ENCODE peak calls at places on chromosomes 4 and X, in nine cellular contexts. S is brain microvascular endothelial cell, X is nephron progenitor cell, J is upper lobe of left lung, N is lower leg skin, D is HFFc6, O is fibroblast of lung, I is neural crest cell, L is astrocyte of the cerebellum. G is an unnamed sample.

GRCh38 chr4:8916914-8917305 is 45.3 kb upstream of the HMX1 start:
- DNase-seq in I (no peak), N (peak; percentile 10), X (no peak), S (no peak), L (no peak), O (no peak), D (no peak), J (no peak), G (no peak)

GRCh38 chrX:118726887-118727685 is at the start of gene IL13RA1:
- DNase-seq in N (peak; percentile 93), D (peak; percentile 62), L (peak; percentile 63), S (peak; percentile 58), O (peak; percentile 76), I (peak; percentile 54), X (peak; percentile 83), J (peak; percentile 87), G (peak; percentile 32)

GRCh38 chrX:105715746-105716145 is 106.6 kb upstream of the NRK start:
- DNase-seq in L (no peak), I (no peak), S (no peak), O (no peak), D (no peak), X (no peak), J (no peak), N (no peak), G (no peak)

GRCh38 chr4:7226993-7227392 is 34.7 kb downstream of the SORCS2 start:
- DNase-seq in D (no peak), I (no peak), O (no peak), S (no peak), N (no peak), X (no peak), L (no peak), J (peak; percentile 87), G (no peak)

GRCh38 chrX:43504394-43504793 is 151.7 kb upstream of the MAOA start:
- DNase-seq in L (no peak), N (no peak), J (no peak), X (no peak), O (no peak), S (no peak), I (no peak), D (no peak), G (no peak)

GRCh38 chr4:56301181-56302076 is 85.9 kb downstream of the AASDH start:
- DNase-seq in J (peak; percentile 56), O (peak; percentile 89), N (peak; percentile 82), L (peak; percentile 89), D (peak; percentile 90), S (peak; percentile 89), I (peak; percentile 78), X (peak; percentile 77), G (no peak)

GRCh38 chr4:153521467-153521866 is 55.3 kb downstream of the TMEM131L start:
- DNase-seq in S (no peak), D (no peak), L (no peak), J (no peak), X (no peak), O (no peak), I (no peak), N (no peak), G (no peak)

GRCh38 chr4:144644368-144645101 is 1.4 kb upstream of the HHIP start:
- DNase-seq in D (no peak), X (no peak), J (no peak), S (no peak), L (no peak), O (no peak), N (no peak), I (no peak), G (no peak)

GRCh38 chrX:67604979-67605703 is 61.3 kb downstream of the AR start:
- DNase-seq in J (no peak), S (peak; percentile 80), N (no peak), L (peak; percentile 81), D (peak; percentile 93), O (peak; percentile 70), X (no peak), I (no peak), G (no peak)

GRCh38 chr4:188986271-188986689 is 847.0 kb downstream of the TRIML1 start:
- DNase-seq in O (peak; percentile 60), I (no peak), L (peak; percentile 19), S (peak; percentile 57), J (no peak), X (no peak), D (peak; percentile 82), N (no peak), G (no peak)

GRCh38 chr4:153233761-153234371 is 29.6 kb downstream of the TRIM2 start:
- DNase-seq in X (no peak), N (peak; percentile 59), D (peak; percentile 95), I (no peak), O (peak; percentile 86), J (no peak), S (no peak), L (peak; percentile 81), G (no peak)

GRCh38 chr4:185304541-185304940 is 91.2 kb downstream of the LRP2BP start:
- DNase-seq in O (no peak), S (no peak), I (no peak), N (no peak), L (no peak), X (no peak), D (no peak), J (peak; percentile 46), G (no peak)

GRCh38 chrX:136130931-136131843 is 16.1 kb upstream of the FHL1 start:
- DNase-seq in S (peak; percentile 79), O (peak; percentile 80), I (no peak), N (no peak), D (peak; percentile 88), J (no peak), L (peak; percentile 81), X (no peak), G (no peak)

GRCh38 chr4:83011779-83012630 is 1.4 kb upstream of the LIN54 start:
- DNase-seq in S (peak; percentile 16), N (peak; percentile 88), X (peak; percentile 55), O (peak; percentile 23), L (no peak), J (peak; percentile 48), I (peak; percentile 40), D (peak; percentile 8), G (no peak)

GRCh38 chrX:68018248-68019203 is 414.8 kb downstream of the OPHN1 start:
- DNase-seq in X (peak; percentile 25), S (peak; percentile 18), O (peak; percentile 1), L (no peak), N (no peak), I (peak; percentile 8), J (peak; percentile 22), D (peak; percentile 36), G (no peak)

GRCh38 chr4:7395635-7396034 is 39.1 kb downstream of the PSAPL1 start:
- DNase-seq in S (no peak), X (no peak), D (no peak), L (no peak), N (no peak), I (no peak), J (peak; percentile 10), O (no peak), G (no peak)

GRCh38 chr4:148618856-148619255 is 176.6 kb upstream of the NR3C2 start:
- DNase-seq in L (no peak), S (no peak), I (no peak), J (no peak), N (no peak), X (no peak), D (no peak), O (no peak), G (no peak)

GRCh38 chr4:81754169-81754568 is 282.5 kb upstream of the RASGEF1B start:
- DNase-seq in D (no peak), O (no peak), L (no peak), I (no peak), J (no peak), N (no peak), S (no peak), X (no peak), G (no peak)

GRCh38 chr4:118811008-118811764 is 24.7 kb downstream of the SEC24D start:
- DNase-seq in I (no peak), X (no peak), J (no peak), D (peak; percentile 52), O (peak; percentile 94), L (no peak), S (no peak), N (no peak), G (no peak)

GRCh38 chr4:105715692-105716278 is 7.2 kb downstream of the GSTCD start:
- DNase-seq in N (no peak), S (no peak), X (no peak), L (peak; percentile 13), D (peak; percentile 23), O (peak; percentile 68), I (no peak), J (no peak), G (no peak)
- TF ChIP-seq CTCF in N (no peak), S (peak; percentile 19), X (peak; percentile 23), L (peak; percentile 6), D (peak; percentile 73), O (peak; percentile 27), I (peak; percentile 74), J (peak; percentile 37), G (peak; percentile 29)

DNA sequence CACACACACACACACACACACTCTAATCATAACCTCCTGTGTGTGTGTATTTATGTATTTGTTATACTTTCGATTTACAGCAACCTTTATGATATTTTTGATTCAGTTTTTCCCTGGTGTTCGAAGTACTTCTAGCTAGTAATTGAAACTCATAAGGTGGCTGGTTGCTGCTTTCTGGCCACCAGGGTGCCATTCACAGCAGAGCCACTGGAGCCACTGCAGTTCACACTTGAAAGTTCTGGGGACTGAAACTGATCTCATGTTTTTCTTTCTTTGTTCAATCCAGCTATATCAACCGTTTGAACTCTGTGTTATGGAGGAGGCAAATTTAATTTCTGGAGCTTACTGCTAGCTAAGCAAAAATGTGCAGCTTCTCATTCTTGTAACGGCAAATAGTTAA is 419.4 kb downstream of the ADGRL3 start:
- DNase-seq in D (no peak), N (no peak), O (no peak), X (no peak), I (no peak), L (no peak), S (no peak), J (no peak), G (no peak)
- TF ChIP-seq CTCF in D (no peak), N (no peak), O (peak; percentile 22), X (no peak), I (peak; percentile 49), L (no peak), S (peak; percentile 63), J (no peak), G (no peak)

DNA sequence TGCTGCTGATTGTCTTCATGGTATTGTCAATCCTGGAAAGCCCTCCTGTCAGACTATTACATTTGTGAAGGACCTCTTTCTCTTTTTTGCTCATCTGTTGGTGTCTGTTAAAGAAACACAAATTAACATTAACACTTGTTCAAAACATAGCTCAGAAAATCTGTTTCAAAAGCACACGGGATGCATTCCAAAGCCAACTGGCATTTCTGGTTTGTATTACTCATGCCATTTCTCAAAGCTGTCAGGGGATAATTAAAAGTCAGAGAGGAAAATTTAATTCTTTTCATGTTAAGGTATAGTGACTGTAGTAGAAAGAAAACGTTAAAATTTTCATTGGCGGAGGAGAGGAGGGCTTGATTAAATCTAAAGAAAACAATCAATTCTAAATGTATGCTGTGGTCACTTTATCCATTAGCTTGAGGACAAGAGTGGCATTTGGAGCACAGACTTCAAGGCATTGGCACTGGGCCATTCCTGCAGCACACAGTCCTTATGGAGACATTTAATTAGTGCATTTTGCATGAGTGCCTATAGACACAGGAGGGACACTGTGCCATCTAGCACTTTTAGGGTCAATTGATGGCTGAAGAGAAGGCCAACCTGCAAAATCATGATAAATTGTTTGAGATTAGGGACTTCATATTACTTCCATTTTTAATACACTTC is 21.2 kb upstream of the GLRA2 start:
- DNase-seq in N (no peak), J (no peak), O (no peak), X (no peak), D (no peak), L (no peak), I (no peak), S (no peak), G (no peak)
- TF ChIP-seq CTCF in N (no peak), J (no peak), O (no peak), X (no peak), D (no peak), L (no peak), I (no peak), S (no peak), G (no peak)

GRCh38 chrX:30713061-30713525 is 59.9 kb downstream of the GK start:
- DNase-seq in L (peak; percentile 26), J (peak; percentile 39), I (peak; percentile 60), S (peak; percentile 52), X (peak; percentile 50), N (no peak), D (peak; percentile 55), O (peak; percentile 81), G (no peak)
- TF ChIP-seq CTCF in L (peak; percentile 75), J (peak; percentile 22), I (peak; percentile 87), S (peak; percentile 83), X (peak; percentile 70), N (no peak), D (peak; percentile 80), O (peak; percentile 71), G (no peak)